ENCODE peak calls at places on chromosomes 16 and 17, in seven cellular contexts. V, H, K, P, C, A and L are unnamed samples.

GRCh38 chr16:52578007-52578828 is 31.3 kb upstream of the TOX3 start:
- DNase-seq in A (no peak), H (no peak), V (no peak), C (no peak), K (no peak), P (no peak), L (no peak)

GRCh38 chr16:86300746-86301480 is 209.4 kb upstream of the FOXF1 start:
- DNase-seq in C (no peak), A (no peak), P (no peak), V (no peak), K (no peak), H (no peak), L (no peak)

GRCh38 chr17:29210879-29211278 is 30.7 kb upstream of the MYO18A start:
- DNase-seq in V (no peak), A (no peak), K (no peak), H (no peak), P (no peak), C (no peak), L (no peak)

GRCh38 chr16:8935989-8936388 is 27.7 kb downstream of the USP7 start:
- DNase-seq in A (no peak), K (no peak), C (peak; percentile 25), H (no peak), P (peak; percentile 17), V (no peak), L (no peak)

GRCh38 chr16:81278526-81278925 is 36.2 kb upstream of the GAN start:
- DNase-seq in P (no peak), K (no peak), V (no peak), A (no peak), C (no peak), H (no peak), L (no peak)

GRCh38 chr16:71769222-71769621 is 39.4 kb downstream of the AP1G1 start:
- DNase-seq in A (no peak), C (no peak), H (no peak), P (no peak), K (no peak), V (no peak), L (no peak)

GRCh38 chr17:19384723-19385391 is 2.1 kb downstream of the MFAP4 start:
- DNase-seq in K (peak; percentile 95), H (peak; percentile 18), A (peak; percentile 93), V (no peak), P (no peak), C (peak; percentile 84), L (no peak)

GRCh38 chr16:27657811-27658210 is 107.9 kb downstream of the KATNIP start:
- DNase-seq in V (no peak), K (no peak), P (no peak), H (no peak), A (no peak), C (no peak), L (no peak)

GRCh38 chr16:72932050-72932449 is 115.9 kb downstream of the ZFHX3 start:
- DNase-seq in P (no peak), K (no peak), V (no peak), H (no peak), A (no peak), C (no peak), L (no peak)

GRCh38 chr17:57356722-57357391 is 100.5 kb downstream of the MSI2 start:
- DNase-seq in P (no peak), V (no peak), A (no peak), K (no peak), C (peak; percentile 45), H (no peak), L (no peak)

GRCh38 chr17:40520991-40521453 is 19.6 kb upstream of the TNS4 start:
- DNase-seq in V (no peak), P (no peak), K (no peak), A (no peak), C (no peak), H (no peak), L (no peak)

GRCh38 chr17:70901870-70902269 is 732.5 kb downstream of the KCNJ2 start:
- DNase-seq in C (no peak), H (no peak), P (no peak), K (no peak), A (no peak), V (no peak), L (no peak)

GRCh38 chr16:85902366-85903155 is 3.6 kb downstream of the IRF8 start:
- DNase-seq in H (no peak), K (peak; percentile 59), C (peak; percentile 67), A (no peak), V (peak; percentile 42), P (peak; percentile 57), L (peak; percentile 14)

GRCh38 chr16:72101195-72101594 is 7.5 kb downstream of the DHX38 start:
- DNase-seq in V (no peak), C (no peak), H (no peak), P (no peak), A (no peak), K (no peak), L (no peak)

GRCh38 chr17:19288453-19288852 is 51.3 kb downstream of the EPN2 start:
- DNase-seq in P (no peak), H (no peak), C (no peak), V (no peak), K (no peak), A (no peak), L (no peak)

GRCh38 chr17:82668631-82669099 is 20.4 kb upstream of the WDR45B start:
- DNase-seq in C (peak; percentile 79), V (peak; percentile 36), H (peak; percentile 77), K (no peak), P (peak; percentile 36), A (peak; percentile 84), L (peak; percentile 31)

GRCh38 chr16:47848481-47849109 is 307.2 kb downstream of the ABCC12 start:
- DNase-seq in C (no peak), A (no peak), K (no peak), V (no peak), P (no peak), H (no peak), L (no peak)

GRCh38 chr17:39667262-39668140 is 752 bp upstream of the PNMT start:
- DNase-seq in K (peak; percentile 85), A (peak; percentile 88), V (no peak), H (no peak), C (peak; percentile 49), P (no peak), L (no peak)

GRCh38 chr16:70395345-70395901 is 43.5 kb downstream of the ST3GAL2 start:
- DNase-seq in V (peak; percentile 53), H (peak; percentile 85), A (peak; percentile 87), C (peak; percentile 89), K (no peak), P (peak; percentile 69), L (peak; percentile 56)

GRCh38 chr16:24013733-24014645 is 178.2 kb downstream of the PRKCB start:
- DNase-seq in K (no peak), V (peak; percentile 66), H (no peak), A (no peak), P (peak; percentile 62), C (peak; percentile 65), L (peak; percentile 79)

GRCh38 chr16:10886739-10887269 is 9.8 kb downstream of the CIITA start:
- DNase-seq in K (no peak), P (no peak), A (no peak), H (no peak), C (no peak), V (no peak), L (no peak)

GRCh38 chr16:89823087-89823823 is 5.0 kb upstream of the SPIRE2 start:
- DNase-seq in C (no peak), H (no peak), A (no peak), K (no peak), P (no peak), V (no peak), L (no peak)
- H3K4me1 ChIP-seq in C (peaks cover 5% of the 10 kb centered on the region), H (no peaks in the 10 kb centered on the region), A (no peaks in the 10 kb centered on the region), K (peaks cover 3% of the 10 kb centered on the region), P (peaks cover 11% of the 10 kb centered on the region), V (no peaks in the 10 kb centered on the region), L (peaks cover 4% of the 10 kb centered on the region)

DNA sequence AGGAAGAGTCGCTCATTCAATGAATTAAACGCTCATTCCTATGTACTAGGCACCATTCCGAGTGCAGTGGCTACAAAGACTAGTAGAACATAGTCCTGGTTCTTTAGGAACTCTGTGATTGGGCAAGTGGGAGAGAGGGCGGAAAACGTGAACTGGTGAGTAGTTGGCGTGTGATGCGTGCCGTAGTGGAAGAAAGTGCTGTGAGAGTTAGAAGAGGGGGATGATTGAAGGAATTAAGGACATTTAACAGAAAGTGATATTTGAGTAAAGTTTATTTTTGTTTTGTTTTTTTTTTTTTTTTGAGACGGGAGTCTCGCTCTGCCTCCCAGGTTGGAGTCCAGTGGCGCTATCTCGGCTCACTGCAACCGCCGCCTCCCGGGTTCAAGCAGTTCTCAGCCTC is 7.9 kb upstream of the SLFN14 start:
- DNase-seq in V (no peak), K (no peak), P (peak; percentile 15), A (no peak), C (peak; percentile 21), H (no peak), L (peak; percentile 21)
- H3K9me3 ChIP-seq in V (no peaks in the 10 kb centered on the region), K (no peaks in the 10 kb centered on the region), P (no peaks in the 10 kb centered on the region), A (no peaks in the 10 kb centered on the region), C (no peaks in the 10 kb centered on the region), H (no peaks in the 10 kb centered on the region), L (no peaks in the 10 kb centered on the region)

DNA sequence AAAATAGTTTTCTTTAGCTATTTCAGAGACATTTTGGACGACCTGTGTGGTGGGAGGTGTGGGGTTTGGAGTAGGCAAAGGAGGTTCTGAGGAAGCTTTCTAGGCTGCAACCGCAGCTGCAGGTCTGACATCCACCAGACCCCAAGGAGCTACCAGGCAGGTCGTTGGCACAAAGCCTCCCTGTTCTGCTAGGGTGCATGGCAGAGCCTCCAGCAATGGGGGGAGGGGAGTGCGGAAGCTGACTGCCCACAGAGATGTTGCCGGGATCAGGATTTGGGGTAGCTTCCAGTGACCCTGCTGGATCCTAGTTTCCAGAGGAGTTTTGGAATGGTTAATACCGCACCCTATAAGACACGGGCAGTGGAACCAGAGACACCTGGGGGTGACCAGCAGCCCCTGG is 58.4 kb downstream of the RAP1GAP2 start:
- DNase-seq in K (peak; percentile 70), P (no peak), C (peak; percentile 41), H (no peak), A (no peak), V (no peak), L (no peak)
- H3K27ac ChIP-seq in K (no peak overlapping the region), P (no peak overlapping the region), C (no peak overlapping the region), H (no peak overlapping the region), A (no peak overlapping the region), V (no peak overlapping the region), L (no peak overlapping the region)

GRCh38 chr17:81234940-81235821 is 3.7 kb downstream of the TEPSIN start:
- DNase-seq in C (no peak), V (no peak), A (no peak), K (peak; percentile 70), H (no peak), P (no peak), L (no peak)

GRCh38 chr17:81234506-81234855 is 4.4 kb downstream of the TEPSIN start:
- DNase-seq in H (no peak), A (no peak), V (no peak), P (no peak), K (peak; percentile 56), C (no peak), L (no peak)

GRCh38 chr17:81236784-81237183 is 2.1 kb downstream of the TEPSIN start:
- DNase-seq in A (no peak), V (no peak), H (no peak), C (no peak), P (no peak), K (peak; percentile 69), L (no peak)

GRCh38 chr17:81237591-81238489 is 1.0 kb downstream of the TEPSIN start:
- DNase-seq in A (no peak), K (peak; percentile 72), V (no peak), P (no peak), H (no peak), C (no peak), L (peak; percentile 21)

GRCh38 chr17:81235822-81236740 is 2.8 kb downstream of the TEPSIN start:
- DNase-seq in K (peak; percentile 71), A (no peak), H (peak; percentile 20), C (no peak), V (no peak), P (no peak), L (no peak)
- H3K4me1 ChIP-seq in K (peaks cover 8% of the 10 kb centered on the region), A (peaks cover 20% of the 10 kb centered on the region), H (no peaks in the 10 kb centered on the region), C (peaks cover 15% of the 10 kb centered on the region), V (peaks cover 22% of the 10 kb centered on the region), P (peaks cover 33% of the 10 kb centered on the region), L (peaks cover 33% of the 10 kb centered on the region)